ENCODE peak calls at places on chromosomes 11 and 22, in five cellular contexts. One of them, this sample, is unnamed.

GRCh38 chr11:65912840-65913239 is 6.0 kb downstream of the C11orf68 start:
- DNase-seq in AG04450: no peak
- DNase-seq in heart left ventricle: no peak
- DNase-seq in astrocyte of the spinal cord: peak
- DNase-seq in Calu3: no peak
- DNase-seq in this sample: no peak

GRCh38 chr11:123430736-123431356 is 777 bp downstream of the GRAMD1B start:
- DNase-seq in AG04450: no peak
- DNase-seq in heart left ventricle: peak
- DNase-seq in astrocyte of the spinal cord: peak
- DNase-seq in Calu3: no peak
- DNase-seq in this sample: no peak

GRCh38 chr11:36713715-36714114 is 115.7 kb upstream of the RAG2 start:
- DNase-seq in AG04450: no peak
- DNase-seq in heart left ventricle: no peak
- DNase-seq in astrocyte of the spinal cord: no peak
- DNase-seq in Calu3: no peak
- DNase-seq in this sample: no peak

GRCh38 chr11:120295110-120295509 is 30.0 kb upstream of the TLCD5 start:
- DNase-seq in AG04450: no peak
- DNase-seq in heart left ventricle: no peak
- DNase-seq in astrocyte of the spinal cord: no peak
- DNase-seq in Calu3: no peak
- DNase-seq in this sample: no peak

GRCh38 chr11:29159552-29160465 is 857.0 kb downstream of the KCNA4 start:
- DNase-seq in AG04450: peak
- DNase-seq in heart left ventricle: no peak
- DNase-seq in astrocyte of the spinal cord: peak
- DNase-seq in Calu3: peak
- DNase-seq in this sample: peak

GRCh38 chr11:7467652-7468051 is 17.7 kb upstream of the OLFML1 start:
- DNase-seq in AG04450: no peak
- DNase-seq in heart left ventricle: no peak
- DNase-seq in astrocyte of the spinal cord: no peak
- DNase-seq in Calu3: no peak
- DNase-seq in this sample: no peak

GRCh38 chr11:112588252-112588668 is 327.6 kb upstream of the PLET1 start:
- DNase-seq in AG04450: peak
- DNase-seq in heart left ventricle: peak
- DNase-seq in astrocyte of the spinal cord: peak
- DNase-seq in Calu3: peak
- DNase-seq in this sample: peak

GRCh38 chr22:49693416-49693815 is 134.3 kb downstream of the BRD1 start:
- DNase-seq in AG04450: no peak
- DNase-seq in heart left ventricle: no peak
- DNase-seq in astrocyte of the spinal cord: no peak
- DNase-seq in Calu3: no peak
- DNase-seq in this sample: no peak

GRCh38 chr11:75771646-75772410 is 3.2 kb downstream of the DGAT2 start:
- DNase-seq in AG04450: peak
- DNase-seq in heart left ventricle: no peak
- DNase-seq in astrocyte of the spinal cord: peak
- DNase-seq in Calu3: no peak
- DNase-seq in this sample: no peak

GRCh38 chr11:27274854-27275395 is 88.1 kb downstream of the CCDC34 start:
- DNase-seq in AG04450: no peak
- DNase-seq in heart left ventricle: no peak
- DNase-seq in astrocyte of the spinal cord: no peak
- DNase-seq in Calu3: no peak
- DNase-seq in this sample: no peak

GRCh38 chr11:70066136-70066520 is 12.0 kb upstream of the ANO1 start:
- DNase-seq in AG04450: no peak
- DNase-seq in heart left ventricle: no peak
- DNase-seq in astrocyte of the spinal cord: no peak
- DNase-seq in Calu3: no peak
- DNase-seq in this sample: no peak

GRCh38 chr11:73141309-73142127 is 600 bp downstream of the FCHSD2 start:
- DNase-seq in AG04450: no peak
- DNase-seq in heart left ventricle: peak
- DNase-seq in astrocyte of the spinal cord: peak
- DNase-seq in Calu3: peak
- DNase-seq in this sample: no peak

GRCh38 chr11:116893906-116894305 is 56.5 kb upstream of the APOA1 start:
- DNase-seq in AG04450: no peak
- DNase-seq in heart left ventricle: no peak
- DNase-seq in astrocyte of the spinal cord: no peak
- DNase-seq in Calu3: no peak
- DNase-seq in this sample: no peak

GRCh38 chr11:116892374-116892773 is 55.0 kb upstream of the APOA1 start:
- DNase-seq in AG04450: no peak
- DNase-seq in heart left ventricle: no peak
- DNase-seq in astrocyte of the spinal cord: no peak
- DNase-seq in Calu3: no peak
- DNase-seq in this sample: no peak

GRCh38 chr11:116896211-116896610 is 58.8 kb upstream of the APOA1 start:
- DNase-seq in AG04450: no peak
- DNase-seq in heart left ventricle: no peak
- DNase-seq in astrocyte of the spinal cord: no peak
- DNase-seq in Calu3: no peak
- DNase-seq in this sample: no peak

GRCh38 chr11:116893437-116893836 is 56.0 kb upstream of the APOA1 start:
- DNase-seq in AG04450: no peak
- DNase-seq in heart left ventricle: no peak
- DNase-seq in astrocyte of the spinal cord: no peak
- DNase-seq in Calu3: no peak
- DNase-seq in this sample: no peak

GRCh38 chr11:116895053-116895757 is 57.8 kb upstream of the APOA1 start:
- DNase-seq in AG04450: no peak
- DNase-seq in heart left ventricle: no peak
- DNase-seq in astrocyte of the spinal cord: no peak
- DNase-seq in Calu3: no peak
- DNase-seq in this sample: no peak
- TF ChIP-seq CTCF in AG04450: peak
- TF ChIP-seq CTCF in heart left ventricle: peak
- TF ChIP-seq CTCF in astrocyte of the spinal cord: peak
- TF ChIP-seq CTCF in Calu3: no peak
- TF ChIP-seq CTCF in this sample: peak

GRCh38 chr11:103488021-103488420 is 378.8 kb downstream of the DYNC2H1 start:
- DNase-seq in AG04450: no peak
- DNase-seq in heart left ventricle: no peak
- DNase-seq in astrocyte of the spinal cord: peak
- DNase-seq in Calu3: no peak
- DNase-seq in this sample: no peak

GRCh38 chr11:103491777-103492176 is 382.6 kb downstream of the DYNC2H1 start:
- DNase-seq in AG04450: no peak
- DNase-seq in heart left ventricle: no peak
- DNase-seq in astrocyte of the spinal cord: no peak
- DNase-seq in Calu3: no peak
- DNase-seq in this sample: no peak

GRCh38 chr11:103487113-103487512 is 377.9 kb downstream of the DYNC2H1 start:
- DNase-seq in AG04450: no peak
- DNase-seq in heart left ventricle: no peak
- DNase-seq in astrocyte of the spinal cord: no peak
- DNase-seq in Calu3: no peak
- DNase-seq in this sample: no peak

GRCh38 chr11:103486609-103487008 is 377.4 kb downstream of the DYNC2H1 start:
- DNase-seq in AG04450: no peak
- DNase-seq in heart left ventricle: no peak
- DNase-seq in astrocyte of the spinal cord: no peak
- DNase-seq in Calu3: no peak
- DNase-seq in this sample: no peak

DNA sequence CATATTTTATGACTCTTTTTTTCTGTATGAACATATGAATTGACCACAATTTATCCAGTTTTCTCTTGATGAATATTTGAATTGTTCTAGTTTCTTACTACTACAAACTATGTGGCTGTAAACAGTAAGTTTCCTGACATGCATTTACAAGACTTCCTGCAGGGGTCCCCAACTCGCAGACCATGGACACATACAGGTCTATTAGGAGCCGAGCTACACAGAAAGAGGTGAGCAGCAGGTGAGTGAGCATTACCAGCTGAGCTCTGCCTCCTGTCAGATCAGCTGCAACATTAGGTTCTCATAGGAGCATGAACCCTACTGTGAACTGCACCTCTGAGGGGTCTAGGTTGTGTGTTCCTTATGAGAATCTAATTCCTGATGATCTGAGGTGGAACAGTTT is 379.4 kb downstream of the DYNC2H1 start:
- DNase-seq in AG04450: no peak
- DNase-seq in heart left ventricle: no peak
- DNase-seq in astrocyte of the spinal cord: no peak
- DNase-seq in Calu3: no peak
- DNase-seq in this sample: no peak
- TF ChIP-seq CTCF in AG04450: no peak
- TF ChIP-seq CTCF in heart left ventricle: no peak
- TF ChIP-seq CTCF in astrocyte of the spinal cord: no peak
- TF ChIP-seq CTCF in Calu3: no peak
- TF ChIP-seq CTCF in this sample: no peak

GRCh38 chr22:29609139-29609538 is 5.7 kb downstream of the NF2 start:
- DNase-seq in AG04450: no peak
- DNase-seq in heart left ventricle: no peak
- DNase-seq in astrocyte of the spinal cord: no peak
- DNase-seq in Calu3: no peak
- DNase-seq in this sample: no peak
- TF ChIP-seq CTCF in AG04450: peak
- TF ChIP-seq CTCF in heart left ventricle: no peak
- TF ChIP-seq CTCF in astrocyte of the spinal cord: peak
- TF ChIP-seq CTCF in Calu3: no peak
- TF ChIP-seq CTCF in this sample: peak

GRCh38 chr11:33062137-33062536 is 22.8 kb downstream of the TCP11L1 start:
- DNase-seq in AG04450: no peak
- DNase-seq in heart left ventricle: no peak
- DNase-seq in astrocyte of the spinal cord: no peak
- DNase-seq in Calu3: no peak
- DNase-seq in this sample: no peak

GRCh38 chr11:33055361-33055760 is 16.0 kb downstream of the TCP11L1 start:
- DNase-seq in AG04450: no peak
- DNase-seq in heart left ventricle: no peak
- DNase-seq in astrocyte of the spinal cord: no peak
- DNase-seq in Calu3: no peak
- DNase-seq in this sample: no peak

GRCh38 chr11:33060271-33060670 is 20.9 kb downstream of the TCP11L1 start:
- DNase-seq in AG04450: no peak
- DNase-seq in heart left ventricle: no peak
- DNase-seq in astrocyte of the spinal cord: no peak
- DNase-seq in Calu3: no peak
- DNase-seq in this sample: no peak

GRCh38 chr11:33063326-33063775 is 24.0 kb downstream of the TCP11L1 start:
- DNase-seq in AG04450: no peak
- DNase-seq in heart left ventricle: no peak
- DNase-seq in astrocyte of the spinal cord: peak
- DNase-seq in Calu3: no peak
- DNase-seq in this sample: no peak

GRCh38 chr11:33059331-33060007 is 20.1 kb downstream of the TCP11L1 start:
- DNase-seq in AG04450: no peak
- DNase-seq in heart left ventricle: no peak
- DNase-seq in astrocyte of the spinal cord: no peak
- DNase-seq in Calu3: no peak
- DNase-seq in this sample: no peak
- TF ChIP-seq CTCF in AG04450: no peak
- TF ChIP-seq CTCF in heart left ventricle: no peak
- TF ChIP-seq CTCF in astrocyte of the spinal cord: no peak
- TF ChIP-seq CTCF in Calu3: no peak
- TF ChIP-seq CTCF in this sample: no peak

GRCh38 chr11:135035282-135035681 is 623.2 kb upstream of the B3GAT1 start:
- DNase-seq in AG04450: no peak
- DNase-seq in heart left ventricle: no peak
- DNase-seq in astrocyte of the spinal cord: no peak
- DNase-seq in Calu3: no peak
- DNase-seq in this sample: no peak

GRCh38 chr11:135036488-135037297 is 624.7 kb upstream of the B3GAT1 start:
- DNase-seq in AG04450: no peak
- DNase-seq in heart left ventricle: no peak
- DNase-seq in astrocyte of the spinal cord: no peak
- DNase-seq in Calu3: no peak
- DNase-seq in this sample: no peak

GRCh38 chr11:135037828-135038227 is 625.8 kb upstream of the B3GAT1 start:
- DNase-seq in AG04450: no peak
- DNase-seq in heart left ventricle: no peak
- DNase-seq in astrocyte of the spinal cord: no peak
- DNase-seq in Calu3: no peak
- DNase-seq in this sample: no peak

DNA sequence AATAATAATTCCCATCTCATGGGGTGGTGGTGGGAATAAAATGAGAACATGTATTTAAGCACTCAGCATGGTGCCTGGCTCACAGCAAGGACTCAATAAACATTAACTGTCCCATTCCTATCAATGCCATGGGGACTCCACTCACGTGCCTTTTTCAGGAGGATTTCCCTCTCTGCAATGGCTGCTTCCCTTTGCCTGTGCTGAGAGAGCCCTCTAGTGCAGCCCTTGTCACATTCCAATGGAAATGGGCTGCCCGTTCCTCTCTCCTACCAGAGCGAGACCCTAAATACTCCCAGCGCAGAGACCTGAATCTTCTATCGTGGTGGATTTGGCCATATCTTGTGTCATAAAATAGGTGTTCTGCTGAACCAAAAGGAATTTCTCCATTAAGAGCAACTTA is 621.5 kb upstream of the B3GAT1 start:
- DNase-seq in AG04450: no peak
- DNase-seq in heart left ventricle: no peak
- DNase-seq in astrocyte of the spinal cord: peak
- DNase-seq in Calu3: no peak
- DNase-seq in this sample: no peak
- TF ChIP-seq CTCF in AG04450: no peak
- TF ChIP-seq CTCF in heart left ventricle: peak
- TF ChIP-seq CTCF in astrocyte of the spinal cord: peak
- TF ChIP-seq CTCF in Calu3: no peak
- TF ChIP-seq CTCF in this sample: no peak

GRCh38 chr11:60701509-60701818 is 2.1 kb downstream of the MS4A8 start:
- DNase-seq in AG04450: no peak
- DNase-seq in heart left ventricle: no peak
- DNase-seq in astrocyte of the spinal cord: no peak
- DNase-seq in Calu3: no peak
- DNase-seq in this sample: no peak
- TF ChIP-seq CTCF in AG04450: no peak
- TF ChIP-seq CTCF in heart left ventricle: no peak
- TF ChIP-seq CTCF in astrocyte of the spinal cord: no peak
- TF ChIP-seq CTCF in Calu3: no peak
- TF ChIP-seq CTCF in this sample: no peak